ENCODE peak calls at places on chromosomes 3 and 15, in five cellular contexts. U is HS-27A; X is H7; V is AML-193; B is activated CD8-positive, alpha-beta memory T cell treated with anti-CD3 and anti-CD28 coated beads for 4 hours. L is an unnamed sample.

GRCh38 chr3:171172070-171172469 is 145.6 kb upstream of the SLC2A2 start:
- DNase-seq in U (no peak), X (peak), V (no peak), B (no peak), L (no peak)

GRCh38 chr3:38646062-38646461 is 3.4 kb downstream of the SCN5A start:
- DNase-seq in U (no peak), X (no peak), V (no peak), B (no peak), L (no peak)

GRCh38 chr3:72960812-72961518 is 35.6 kb upstream of the PPP4R2 start:
- DNase-seq in U (no peak), X (no peak), V (no peak), B (no peak), L (no peak)

GRCh38 chr3:106305127-106305526 is 436.3 kb upstream of the CBLB start:
- DNase-seq in U (no peak), X (no peak), V (no peak), B (no peak), L (no peak)

GRCh38 chr3:38713121-38713520 is 63.6 kb upstream of the SCN5A start:
- DNase-seq in U (no peak), X (no peak), V (no peak), B (no peak), L (no peak)

GRCh38 chr3:175392653-175393052 is 533.5 kb downstream of the NAALADL2 start:
- DNase-seq in U (no peak), X (no peak), V (no peak), B (no peak), L (no peak)

GRCh38 chr3:1808590-1808989 is 290.1 kb upstream of the CNTN4 start:
- DNase-seq in U (no peak), X (no peak), V (no peak), B (no peak), L (no peak)

GRCh38 chr3:164748626-164749025 is 329.7 kb downstream of the SI start:
- DNase-seq in U (no peak), X (no peak), V (no peak), B (no peak), L (no peak)

GRCh38 chr3:124985358-124985757 is 50.8 kb upstream of the MUC13 start:
- DNase-seq in U (peak), X (no peak), V (no peak), B (no peak), L (no peak)

GRCh38 chr15:69160976-69161877 is 792 bp downstream of the GLCE start:
- DNase-seq in U (no peak), X (peak), V (peak), B (no peak), L (peak)

GRCh38 chr3:48847586-48848423 is at the start of gene PRKAR2A:
- DNase-seq in U (peak), X (peak), V (peak), B (peak), L (peak)

GRCh38 chr3:181824961-181825360 is 113.2 kb downstream of the SOX2 start:
- DNase-seq in U (no peak), X (no peak), V (no peak), B (no peak), L (no peak)